ENCODE peak calls at places on chromosomes 5 and 9, in six cellular contexts. Q, D, N, Y, T and A are unnamed samples.

GRCh38 chr5:76787237-76787636 is 31.6 kb upstream of the F2RL1 start:
- DNase-seq in Q (no peak), D (no peak), N (no peak), Y (no peak), T (peak; percentile 42), A (no peak)

GRCh38 chr5:177371705-177372533 is 12.3 kb upstream of the SLC34A1 start:
- DNase-seq in Q (no peak), D (no peak), N (no peak), Y (no peak), T (no peak), A (no peak)

GRCh38 chr5:127028822-127029457 is 1.4 kb downstream of the MARCHF3 start:
- DNase-seq in Q (no peak), D (no peak), N (no peak), Y (no peak), T (no peak), A (peak; percentile 21)

GRCh38 chr9:126406075-126406675 is 79.5 kb downstream of the MVB12B start:
- DNase-seq in Q (no peak), D (no peak), N (no peak), Y (no peak), T (no peak), A (no peak)

GRCh38 chr5:77015938-77016569 is 14.2 kb upstream of the AGGF1 start:
- DNase-seq in Q (peak; percentile 61), D (peak; percentile 31), N (peak; percentile 20), Y (peak; percentile 18), T (no peak), A (no peak)

GRCh38 chr5:67414712-67415111 is 218.1 kb upstream of the CD180 start:
- DNase-seq in Q (no peak), D (no peak), N (no peak), Y (no peak), T (no peak), A (no peak)

GRCh38 chr5:68333649-68334549 is 118.3 kb downstream of the PIK3R1 start:
- DNase-seq in Q (no peak), D (no peak), N (peak; percentile 87), Y (no peak), T (no peak), A (no peak)

GRCh38 chr9:86187121-86187520 is 72.3 kb downstream of the C9orf153 start:
- DNase-seq in Q (no peak), D (peak; percentile 43), N (no peak), Y (no peak), T (peak; percentile 23), A (peak; percentile 66)

GRCh38 chr5:39760385-39761198 is 335.8 kb upstream of the DAB2 start:
- DNase-seq in Q (no peak), D (no peak), N (no peak), Y (no peak), T (no peak), A (no peak)

GRCh38 chr5:72355706-72356299 is 35.6 kb downstream of the PTCD2 start:
- DNase-seq in Q (peak; percentile 44), D (peak; percentile 20), N (peak; percentile 39), Y (peak; percentile 37), T (peak; percentile 1), A (no peak)

GRCh38 chr5:19531374-19531952 is 456.5 kb downstream of the CDH18 start:
- DNase-seq in Q (no peak), D (no peak), N (no peak), Y (no peak), T (no peak), A (no peak)

GRCh38 chr5:157613385-157614245 is 38.0 kb upstream of the ADAM19 start:
- DNase-seq in Q (no peak), D (no peak), N (no peak), Y (no peak), T (no peak), A (no peak)

GRCh38 chr9:34612788-34613390 is 992 bp upstream of the RPP25L start:
- DNase-seq in Q (peak; percentile 67), D (no peak), N (peak; percentile 88), Y (peak; percentile 83), T (peak; percentile 82), A (peak; percentile 80)

GRCh38 chr9:20464242-20464641 is 158.1 kb downstream of the MLLT3 start:
- DNase-seq in Q (no peak), D (no peak), N (no peak), Y (no peak), T (no peak), A (no peak)

GRCh38 chr9:70510157-70510770 is 95.8 kb upstream of the KLF9 start:
- DNase-seq in Q (no peak), D (peak; percentile 20), N (no peak), Y (no peak), T (no peak), A (no peak)

GRCh38 chr9:5122116-5122515 is 63.3 kb downstream of the INSL6 start:
- DNase-seq in Q (no peak), D (no peak), N (no peak), Y (no peak), T (no peak), A (no peak)

GRCh38 chr5:97425511-97425910 is 242.5 kb upstream of the RIOK2 start:
- DNase-seq in Q (no peak), D (no peak), N (no peak), Y (no peak), T (no peak), A (no peak)

GRCh38 chr5:88503065-88503394 is 234.4 kb upstream of the TMEM161B start:
- DNase-seq in Q (peak; percentile 19), D (no peak), N (no peak), Y (no peak), T (no peak), A (no peak)

GRCh38 chr9:3136999-3137675 is 293.2 kb upstream of the PUM3 start:
- DNase-seq in Q (no peak), D (no peak), N (peak; percentile 34), Y (no peak), T (no peak), A (no peak)

GRCh38 chr9:127522727-127523126 is 71.4 kb downstream of the LRSAM1 start:
- DNase-seq in Q (no peak), D (no peak), N (no peak), Y (no peak), T (no peak), A (no peak)

GRCh38 chr5:179793470-179794139 is at the start of gene LTC4S:
- DNase-seq in Q (peak; percentile 55), D (no peak), N (no peak), Y (peak; percentile 52), T (no peak), A (no peak)

GRCh38 chr9:117415584-117415937 is 704 bp upstream of the ASTN2 start:
- DNase-seq in Q (no peak), D (no peak), N (no peak), Y (peak; percentile 19), T (no peak), A (no peak)

GRCh38 chr9:93054758-93055704 is 3.5 kb upstream of the SUSD3 start:
- DNase-seq in Q (no peak), D (no peak), N (no peak), Y (no peak), T (no peak), A (no peak)

GRCh38 chr5:73654861-73655318 is 28.9 kb downstream of the ARHGEF28 start:
- DNase-seq in Q (peak; percentile 83), D (no peak), N (peak; percentile 13), Y (no peak), T (no peak), A (no peak)